ENCODE peak calls at places on chromosomes 7 and 10, in nine cellular contexts. O is NCI-H1105; X is mammary epithelial cell; K is stimulated activated CD4-positive, alpha-beta T cell treated with anti-CD3 and anti-CD28 coated beads, Interleukin-2, amount 100 ng/mL, for 24 hours; R is HFF-Myc; F is T-cell; L is colonic mucosa; P is M059J; M is HS-5. B is an unnamed sample.

GRCh38 chr7:150334108-150334507 is 7.3 kb downstream of the RARRES2 start:
- DNase-seq in L (no peak), M (no peak), F (no peak), K (no peak), P (no peak), R (no peak), X (no peak), O (no peak), B (no peak)

GRCh38 chr10:938954-939678 is 7.6 kb upstream of the LARP4B start:
- DNase-seq in K (no peak), X (no peak), F (no peak), O (no peak), R (no peak), L (no peak), P (no peak), M (no peak), B (no peak)

GRCh38 chr7:132865766-132866531 is 215.9 kb downstream of the CHCHD3 start:
- DNase-seq in X (no peak), O (no peak), M (no peak), F (no peak), L (no peak), K (no peak), R (peak; percentile 94), P (peak; percentile 34), B (no peak)

GRCh38 chr7:44403775-44404174 is 78.4 kb upstream of the CAMK2B start:
- DNase-seq in O (no peak), X (no peak), L (no peak), F (no peak), R (no peak), M (no peak), P (no peak), K (no peak), B (no peak)

GRCh38 chr10:22655312-22655973 is 58.9 kb downstream of the PIP4K2A start:
- DNase-seq in M (no peak), K (no peak), P (peak; percentile 44), L (no peak), F (peak; percentile 14), X (peak; percentile 71), R (peak; percentile 77), O (no peak), B (no peak)

GRCh38 chr7:99028261-99028971 is 115.5 kb downstream of the SMURF1 start:
- DNase-seq in R (no peak), L (no peak), F (no peak), X (no peak), K (no peak), P (no peak), O (no peak), M (no peak), B (no peak)

GRCh38 chr10:73469579-73469978 is 26.2 kb downstream of the PPP3CB start:
- DNase-seq in P (no peak), R (no peak), L (no peak), O (no peak), K (no peak), M (no peak), F (no peak), X (no peak), B (no peak)

GRCh38 chr10:114526112-114526496 is 121.8 kb upstream of the AFAP1L2 start:
- DNase-seq in X (no peak), P (peak; percentile 46), R (no peak), F (no peak), O (no peak), M (no peak), K (no peak), L (no peak), B (no peak)

GRCh38 chr7:142384508-142384922 is 126.7 kb upstream of the PRSS58 start:
- DNase-seq in R (peak; percentile 27), L (no peak), K (peak; percentile 53), P (peak; percentile 96), O (no peak), M (no peak), F (no peak), X (peak; percentile 90), B (peak; percentile 34)

GRCh38 chr10:11625019-11625735 is 13.7 kb upstream of the USP6NL start:
- DNase-seq in F (no peak), K (no peak), P (no peak), M (no peak), X (peak; percentile 16), O (no peak), L (no peak), R (no peak), B (no peak)

GRCh38 chr7:138002096-138002827 is 376 bp upstream of the CREB3L2 start:
- DNase-seq in X (peak; percentile 100), P (peak; percentile 100), L (peak; percentile 99), F (peak; percentile 97), O (peak; percentile 97), K (peak; percentile 95), R (peak; percentile 99), M (peak; percentile 92), B (peak; percentile 99)

GRCh38 chr10:52652431-52653220 is 120.0 kb downstream of the MBL2 start:
- DNase-seq in O (no peak), F (no peak), L (no peak), R (no peak), K (no peak), X (no peak), M (no peak), P (peak; percentile 87), B (no peak)

GRCh38 chr10:55627526-55628170 is 733.4 kb downstream of the ZWINT start:
- DNase-seq in M (no peak), X (no peak), O (no peak), R (no peak), P (no peak), L (no peak), K (no peak), F (no peak), B (peak; percentile 24)

GRCh38 chr7:81859433-81859832 is 89.6 kb upstream of the HGF start:
- DNase-seq in O (no peak), R (no peak), L (no peak), X (no peak), K (no peak), F (no peak), M (no peak), P (no peak), B (no peak)

GRCh38 chr10:10985361-10985760 is 32.3 kb upstream of the CELF2 start:
- DNase-seq in M (no peak), R (no peak), P (no peak), L (no peak), O (no peak), K (no peak), F (no peak), X (no peak), B (no peak)

B was measured in NCI-H82.